ENCODE peak calls at places on chromosomes 13 and 19, in six cellular contexts. One of them, this sample, is unnamed.

GRCh38 chr13:29543230-29544215 is 52.0 kb downstream of the SLC7A1 start:
- DNase-seq in mucosa of descending colon: no peak
- DNase-seq in LHCN-M2: no peak
- DNase-seq in Panc1: no peak
- DNase-seq in HS-5: no peak
- DNase-seq in NCI-H510A: no peak
- DNase-seq in this sample: no peak

GRCh38 chr19:42323852-42324654 is 1.4 kb upstream of the MEGF8 start:
- DNase-seq in LHCN-M2: no peak
- DNase-seq in Panc1: no peak
- DNase-seq in mucosa of descending colon: peak
- DNase-seq in HS-5: no peak
- DNase-seq in NCI-H510A: no peak
- DNase-seq in this sample: no peak

GRCh38 chr19:13026478-13026999 is 31.3 kb downstream of the NFIX start:
- DNase-seq in HS-5: no peak
- DNase-seq in LHCN-M2: peak
- DNase-seq in Panc1: no peak
- DNase-seq in NCI-H510A: peak
- DNase-seq in mucosa of descending colon: peak
- DNase-seq in this sample: no peak

GRCh38 chr19:39390460-39390758 is 497 bp downstream of the PAF1 start:
- DNase-seq in NCI-H510A: no peak
- DNase-seq in Panc1: no peak
- DNase-seq in mucosa of descending colon: peak
- DNase-seq in LHCN-M2: no peak
- DNase-seq in HS-5: no peak
- DNase-seq in this sample: no peak

GRCh38 chr13:93577105-93577504 is 350.5 kb downstream of the GPC6 start:
- DNase-seq in NCI-H510A: no peak
- DNase-seq in mucosa of descending colon: no peak
- DNase-seq in HS-5: no peak
- DNase-seq in Panc1: no peak
- DNase-seq in LHCN-M2: no peak
- DNase-seq in this sample: no peak

GRCh38 chr13:43464578-43465264 is 322.1 kb downstream of the ENOX1 start:
- DNase-seq in Panc1: no peak
- DNase-seq in LHCN-M2: no peak
- DNase-seq in NCI-H510A: no peak
- DNase-seq in mucosa of descending colon: no peak
- DNase-seq in HS-5: no peak
- DNase-seq in this sample: no peak

GRCh38 chr19:30871979-30872378 is 477.3 kb downstream of the TSHZ3 start:
- DNase-seq in NCI-H510A: no peak
- DNase-seq in HS-5: no peak
- DNase-seq in LHCN-M2: no peak
- DNase-seq in Panc1: no peak
- DNase-seq in mucosa of descending colon: no peak
- DNase-seq in this sample: no peak

GRCh38 chr19:28920269-28921066 is 292.5 kb downstream of the UQCRFS1 start:
- DNase-seq in HS-5: no peak
- DNase-seq in Panc1: no peak
- DNase-seq in mucosa of descending colon: no peak
- DNase-seq in LHCN-M2: peak
- DNase-seq in NCI-H510A: no peak
- DNase-seq in this sample: no peak

GRCh38 chr19:41225238-41226052 is 6.4 kb downstream of the AXL start:
- DNase-seq in NCI-H510A: no peak
- DNase-seq in Panc1: peak
- DNase-seq in LHCN-M2: peak
- DNase-seq in mucosa of descending colon: peak
- DNase-seq in HS-5: peak
- DNase-seq in this sample: peak

GRCh38 chr19:13803038-13803437 is 7.8 kb downstream of the ZSWIM4 start:
- DNase-seq in Panc1: no peak
- DNase-seq in HS-5: no peak
- DNase-seq in mucosa of descending colon: no peak
- DNase-seq in NCI-H510A: no peak
- DNase-seq in LHCN-M2: no peak
- DNase-seq in this sample: no peak

GRCh38 chr19:38070573-38070972 is 153.4 kb downstream of the DPF1 start:
- DNase-seq in HS-5: no peak
- DNase-seq in mucosa of descending colon: no peak
- DNase-seq in LHCN-M2: peak
- DNase-seq in NCI-H510A: peak
- DNase-seq in Panc1: no peak
- DNase-seq in this sample: peak

GRCh38 chr19:50190439-50190891 is 13.0 kb upstream of the MYH14 start:
- DNase-seq in mucosa of descending colon: peak
- DNase-seq in Panc1: no peak
- DNase-seq in LHCN-M2: no peak
- DNase-seq in HS-5: no peak
- DNase-seq in NCI-H510A: no peak
- DNase-seq in this sample: no peak

GRCh38 chr19:28026636-28027035 is 1186.3 kb downstream of the UQCRFS1 start:
- DNase-seq in NCI-H510A: no peak
- DNase-seq in Panc1: no peak
- DNase-seq in mucosa of descending colon: no peak
- DNase-seq in HS-5: no peak
- DNase-seq in LHCN-M2: no peak
- DNase-seq in this sample: no peak

GRCh38 chr13:95924389-95924994 is 128.7 kb downstream of the UGGT2 start:
- DNase-seq in NCI-H510A: no peak
- DNase-seq in HS-5: peak
- DNase-seq in mucosa of descending colon: no peak
- DNase-seq in LHCN-M2: peak
- DNase-seq in Panc1: peak
- DNase-seq in this sample: peak

GRCh38 chr13:80132741-80133601 is 208.0 kb downstream of the SPRY2 start:
- DNase-seq in LHCN-M2: peak
- DNase-seq in HS-5: no peak
- DNase-seq in mucosa of descending colon: peak
- DNase-seq in NCI-H510A: no peak
- DNase-seq in Panc1: no peak
- DNase-seq in this sample: no peak

GRCh38 chr19:29583196-29584006 is 22.7 kb upstream of the POP4 start:
- DNase-seq in HS-5: no peak
- DNase-seq in mucosa of descending colon: no peak
- DNase-seq in LHCN-M2: peak
- DNase-seq in NCI-H510A: no peak
- DNase-seq in Panc1: no peak
- DNase-seq in this sample: no peak

GRCh38 chr19:20333508-20333907 is 166.5 kb downstream of the ZNF486 start:
- DNase-seq in HS-5: no peak
- DNase-seq in NCI-H510A: no peak
- DNase-seq in mucosa of descending colon: no peak
- DNase-seq in LHCN-M2: no peak
- DNase-seq in Panc1: no peak
- DNase-seq in this sample: no peak

GRCh38 chr13:24284876-24285275 is 24.5 kb upstream of the C1QTNF9 start:
- DNase-seq in mucosa of descending colon: no peak
- DNase-seq in Panc1: no peak
- DNase-seq in NCI-H510A: no peak
- DNase-seq in HS-5: no peak
- DNase-seq in LHCN-M2: no peak
- DNase-seq in this sample: no peak

GRCh38 chr19:10291554-10292205 is 1.9 kb downstream of the ICAM5 start:
- DNase-seq in NCI-H510A: no peak
- DNase-seq in mucosa of descending colon: no peak
- DNase-seq in HS-5: no peak
- DNase-seq in LHCN-M2: no peak
- DNase-seq in Panc1: no peak
- DNase-seq in this sample: no peak

GRCh38 chr19:51514866-51515481 is 13.4 kb upstream of the SIGLEC12 start:
- DNase-seq in NCI-H510A: no peak
- DNase-seq in Panc1: peak
- DNase-seq in LHCN-M2: peak
- DNase-seq in mucosa of descending colon: peak
- DNase-seq in HS-5: peak
- DNase-seq in this sample: no peak

GRCh38 chr13:38398810-38399493 is 49.3 kb downstream of the UFM1 start:
- DNase-seq in LHCN-M2: peak
- DNase-seq in HS-5: peak
- DNase-seq in NCI-H510A: no peak
- DNase-seq in mucosa of descending colon: peak
- DNase-seq in Panc1: no peak
- DNase-seq in this sample: no peak

GRCh38 chr19:4115050-4115817 is 8.7 kb downstream of the MAP2K2 start:
- DNase-seq in LHCN-M2: no peak
- DNase-seq in HS-5: no peak
- DNase-seq in mucosa of descending colon: no peak
- DNase-seq in NCI-H510A: no peak
- DNase-seq in Panc1: no peak
- DNase-seq in this sample: no peak

GRCh38 chr19:28914173-28914572 is 298.8 kb downstream of the UQCRFS1 start:
- DNase-seq in mucosa of descending colon: no peak
- DNase-seq in LHCN-M2: no peak
- DNase-seq in NCI-H510A: no peak
- DNase-seq in Panc1: no peak
- DNase-seq in HS-5: no peak
- DNase-seq in this sample: no peak

GRCh38 chr13:109760951-109761350 is 25.4 kb downstream of the IRS2 start:
- DNase-seq in NCI-H510A: no peak
- DNase-seq in LHCN-M2: no peak
- DNase-seq in mucosa of descending colon: no peak
- DNase-seq in Panc1: no peak
- DNase-seq in HS-5: no peak
- DNase-seq in this sample: no peak

GRCh38 chr13:103517066-103517767 is 451.0 kb upstream of the SLC10A2 start:
- DNase-seq in NCI-H510A: no peak
- DNase-seq in LHCN-M2: no peak
- DNase-seq in mucosa of descending colon: peak
- DNase-seq in HS-5: no peak
- DNase-seq in Panc1: no peak
- DNase-seq in this sample: no peak

GRCh38 chr13:25375727-25376358 is 4.1 kb downstream of the ATP8A2 start:
- DNase-seq in NCI-H510A: no peak
- DNase-seq in Panc1: peak
- DNase-seq in LHCN-M2: peak
- DNase-seq in mucosa of descending colon: peak
- DNase-seq in HS-5: peak
- DNase-seq in this sample: no peak

GRCh38 chr19:2338751-2339643 is 10.5 kb downstream of the SPPL2B start:
- DNase-seq in mucosa of descending colon: no peak
- DNase-seq in NCI-H510A: no peak
- DNase-seq in HS-5: no peak
- DNase-seq in LHCN-M2: no peak
- DNase-seq in Panc1: no peak
- DNase-seq in this sample: no peak

GRCh38 chr19:17795495-17795856 is 538 bp downstream of the B3GNT3 start:
- DNase-seq in Panc1: no peak
- DNase-seq in NCI-H510A: no peak
- DNase-seq in LHCN-M2: no peak
- DNase-seq in mucosa of descending colon: peak
- DNase-seq in HS-5: no peak
- DNase-seq in this sample: no peak

GRCh38 chr13:92510416-92510815 is 716.2 kb upstream of the GPC6 start:
- DNase-seq in NCI-H510A: no peak
- DNase-seq in HS-5: peak
- DNase-seq in LHCN-M2: no peak
- DNase-seq in mucosa of descending colon: no peak
- DNase-seq in Panc1: no peak
- DNase-seq in this sample: peak

GRCh38 chr19:38840583-38840968 is 9.0 kb upstream of the ECH1 start:
- DNase-seq in mucosa of descending colon: no peak
- DNase-seq in Panc1: no peak
- DNase-seq in LHCN-M2: peak
- DNase-seq in HS-5: no peak
- DNase-seq in NCI-H510A: no peak
- DNase-seq in this sample: no peak